ENCODE peak calls at places on chromosomes 12 and 14, in nine cellular contexts. Q is IMR-90, P is Peyer's patch, R is AG04450, H is H1, A is colonic mucosa, X is tibial nerve, L is PC-3, Z is cardiac muscle cell. O is an unnamed sample.

GRCh38 chr12:103021538-103022218 is 64.2 kb downstream of the ASCL1 start:
- DNase-seq in Q (no peak), P (no peak), R (no peak), H (no peak), A (no peak), X (no peak), L (no peak), Z (no peak), O (no peak)

GRCh38 chr12:94770777-94771176 is 120.4 kb upstream of the TMCC3 start:
- DNase-seq in Q (no peak), P (no peak), R (no peak), H (no peak), A (no peak), X (no peak), L (no peak), Z (no peak), O (peak; percentile 15)

GRCh38 chr14:56378474-56378873 is 201.1 kb upstream of the TMEM260 start:
- DNase-seq in Q (peak; percentile 82), P (no peak), R (peak; percentile 6), H (no peak), A (no peak), X (no peak), L (peak; percentile 75), Z (no peak), O (no peak)

GRCh38 chr14:103198429-103199140 is 75.3 kb downstream of the TNFAIP2 start:
- DNase-seq in Q (peak; percentile 74), P (no peak), R (peak; percentile 27), H (no peak), A (no peak), X (peak; percentile 56), L (peak; percentile 31), Z (no peak), O (no peak)

GRCh38 chr14:59215353-59215752 is 26.9 kb downstream of the DAAM1 start:
- DNase-seq in Q (peak; percentile 77), P (no peak), R (peak; percentile 47), H (no peak), A (peak; percentile 41), X (peak; percentile 66), L (no peak), Z (no peak), O (peak; percentile 92)

GRCh38 chr12:120940799-120941198 is 36.6 kb upstream of the SPPL3 start:
- DNase-seq in Q (peak; percentile 11), P (no peak), R (no peak), H (no peak), A (no peak), X (no peak), L (no peak), Z (no peak), O (no peak)

GRCh38 chr14:91511014-91511466 is 930 bp upstream of the PPP4R3A start:
- DNase-seq in Q (peak; percentile 23), P (no peak), R (no peak), H (no peak), A (no peak), X (peak; percentile 25), L (peak; percentile 15), Z (no peak), O (no peak)

GRCh38 chr14:22594156-22594716 is 3.9 kb upstream of the ABHD4 start:
- DNase-seq in Q (peak; percentile 62), P (no peak), R (no peak), H (no peak), A (no peak), X (no peak), L (no peak), Z (no peak), O (no peak)

GRCh38 chr14:100142073-100143040 is 17.1 kb downstream of the DEGS2 start:
- DNase-seq in Q (no peak), P (no peak), R (no peak), H (no peak), A (peak; percentile 88), X (no peak), L (no peak), Z (no peak), O (no peak)

GRCh38 chr12:76768566-76768965 is 4.7 kb downstream of the ZDHHC17 start:
- DNase-seq in Q (peak; percentile 49), P (no peak), R (no peak), H (no peak), A (no peak), X (no peak), L (no peak), Z (no peak), O (no peak)

GRCh38 chr14:61476737-61477410 is 155.5 kb downstream of the PRKCH start:
- DNase-seq in Q (peak; percentile 99), P (peak; percentile 61), R (peak; percentile 96), H (no peak), A (peak; percentile 51), X (peak; percentile 82), L (no peak), Z (no peak), O (no peak)

GRCh38 chr14:64410084-64410774 is 22.1 kb downstream of the MTHFD1 start:
- DNase-seq in Q (peak; percentile 35), P (no peak), R (no peak), H (no peak), A (no peak), X (no peak), L (peak; percentile 21), Z (no peak), O (no peak)

GRCh38 chr14:80781968-80782367 is 159.6 kb downstream of the CEP128 start:
- DNase-seq in Q (peak; percentile 47), P (no peak), R (no peak), H (no peak), A (no peak), X (no peak), L (peak; percentile 37), Z (no peak), O (no peak)

GRCh38 chr12:14946162-14946561 is 7.8 kb upstream of the ERP27 start:
- DNase-seq in Q (no peak), P (no peak), R (no peak), H (no peak), A (no peak), X (no peak), L (no peak), Z (no peak), O (no peak)

GRCh38 chr12:74552201-74552600 is 14.6 kb downstream of the ATXN7L3B start:
- DNase-seq in Q (no peak), P (no peak), R (no peak), H (no peak), A (no peak), X (no peak), L (peak; percentile 12), Z (no peak), O (no peak)
- TF ChIP-seq CTCF in Q (no peak), P (no peak), R (no peak), H (peak; percentile 13), A (no peak), X (no peak), L (peak; percentile 31), Z (no peak), O (no peak)

GRCh38 chr12:89684131-89684530 is 24.5 kb downstream of the ATP2B1 start:
- DNase-seq in Q (no peak), P (no peak), R (no peak), H (no peak), A (no peak), X (no peak), L (no peak), Z (no peak), O (no peak)
- H3K4me3 ChIP-seq in Q (no peak overlapping the region), P (no peak overlapping the region), R (no peak overlapping the region), H (no peak overlapping the region), A (no peak overlapping the region), X (no peak overlapping the region), L (no peak overlapping the region), Z (no peak overlapping the region), O (no peak overlapping the region)

DNA sequence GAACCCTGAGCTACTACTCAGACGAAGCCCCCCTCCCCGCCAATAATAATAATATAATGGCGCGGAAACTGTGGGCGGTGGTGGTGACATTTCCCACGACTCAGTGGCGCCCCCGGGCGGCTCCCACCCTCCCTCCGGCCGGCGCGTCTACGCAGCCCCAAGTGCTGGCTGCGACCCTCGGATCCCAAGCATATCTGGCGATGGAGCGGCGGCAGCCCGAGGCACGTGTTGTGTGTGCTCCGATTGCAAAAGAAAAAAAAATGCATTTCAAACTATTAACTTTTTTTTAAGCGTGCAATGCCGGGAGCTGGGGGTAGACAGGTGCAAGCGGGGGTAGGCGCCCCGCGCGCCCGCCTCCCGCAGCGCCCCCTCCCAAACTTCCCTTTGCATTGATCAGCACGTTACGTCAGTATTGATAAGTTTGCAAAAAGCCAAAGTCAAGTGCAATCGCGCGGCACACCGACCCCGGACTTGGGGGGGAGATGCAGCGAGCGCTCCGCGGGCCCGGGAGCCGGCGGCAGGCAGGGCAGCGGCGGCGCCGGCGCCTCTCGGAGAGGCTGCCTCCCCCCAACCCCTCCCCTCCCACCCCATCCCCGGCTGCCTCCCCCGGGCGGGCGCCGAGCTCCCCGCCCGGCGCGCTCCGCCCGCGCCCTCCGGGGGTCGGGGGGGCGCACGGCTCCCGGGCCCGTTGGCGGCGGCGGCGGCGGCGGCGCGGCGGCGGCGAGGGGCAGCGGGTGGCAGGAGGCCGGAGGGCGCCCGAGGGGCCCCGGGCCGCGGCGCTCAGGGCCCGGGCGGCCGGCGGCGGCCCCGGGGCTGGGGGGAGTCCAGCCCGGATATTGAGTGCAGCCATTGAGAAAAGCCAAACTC is 113.1 kb upstream of the MYL2 start:
- DNase-seq in Q (no peak), P (no peak), R (no peak), H (peak; percentile 84), A (no peak), X (no peak), L (no peak), Z (peak; percentile 65), O (no peak)
- TF ChIP-seq CTCF in Q (no peak), P (no peak), R (no peak), H (peak; percentile 69), A (no peak), X (no peak), L (peak; percentile 48), Z (no peak), O (peak; percentile 14)

GRCh38 chr12:57428965-57429364 is 1.9 kb downstream of the R3HDM2 start:
- DNase-seq in Q (no peak), P (no peak), R (no peak), H (no peak), A (no peak), X (no peak), L (no peak), Z (no peak), O (no peak)
- H3K4me3 ChIP-seq in Q (no peak overlapping the region), P (no peak overlapping the region), R (no peak overlapping the region), H (no peak overlapping the region), A (no peak overlapping the region), X (no peak overlapping the region), L (peak overlapping the region; percentile 85), Z (no peak overlapping the region), O (peak overlapping the region; percentile 80)

DNA sequence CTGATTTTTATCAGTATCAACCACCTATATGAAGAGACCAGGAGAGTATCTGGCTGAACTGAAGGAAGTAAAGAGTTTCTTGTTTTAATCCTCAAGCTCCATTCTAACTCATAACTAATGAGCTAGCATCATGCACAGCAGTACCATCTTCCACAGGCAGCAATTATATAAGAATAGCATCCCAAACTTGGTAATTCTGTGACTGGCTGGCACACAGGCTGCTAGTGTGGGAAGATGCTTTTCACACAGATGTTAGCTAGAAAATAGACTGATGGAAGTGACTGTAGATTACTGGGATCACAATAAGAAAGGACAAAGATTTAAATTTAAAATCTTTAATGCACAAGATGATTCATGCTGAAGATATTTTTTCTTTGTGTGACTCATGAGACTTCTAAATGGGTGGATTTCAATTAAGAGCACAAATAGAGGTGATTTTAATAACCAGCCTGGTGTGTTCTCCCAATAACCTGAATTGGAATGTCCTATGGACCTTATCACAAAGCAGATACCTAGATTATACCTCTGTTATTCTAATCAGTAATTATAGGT is 417.7 kb upstream of the ATXN7L3B start:
- DNase-seq in Q (no peak), P (no peak), R (no peak), H (no peak), A (no peak), X (no peak), L (peak; percentile 58), Z (no peak), O (no peak)
- TF ChIP-seq CTCF in Q (no peak), P (no peak), R (no peak), H (no peak), A (no peak), X (no peak), L (no peak), Z (no peak), O (no peak)

O was measured in LNCaP clone FGC.